ENCODE peak calls at places on chromosomes 13 and 19, in seven cellular contexts. J, N, L, X, H, F and Z are unnamed samples.

GRCh38 chr13:24630851-24631341 is 49.3 kb upstream of the ATP12A start:
- DNase-seq in H (no peak), F (peak), X (no peak), J (no peak), N (no peak), L (peak), Z (no peak)

GRCh38 chr13:44155422-44156293 is 218.0 kb upstream of the SERP2 start:
- DNase-seq in H (peak), J (no peak), N (no peak), L (no peak), F (no peak), X (peak), Z (no peak)

GRCh38 chr19:54325194-54325621 is 12.2 kb upstream of the LILRA5 start:
- DNase-seq in J (no peak), N (no peak), X (no peak), H (no peak), F (no peak), L (peak), Z (no peak)

GRCh38 chr13:39047560-39047959 is 9.3 kb downstream of the NHLRC3 start:
- DNase-seq in H (no peak), L (peak), J (no peak), N (no peak), X (no peak), F (no peak), Z (no peak)

GRCh38 chr19:2274937-2275535 is 6.9 kb downstream of the PEAK3 start:
- DNase-seq in X (peak), L (peak), H (no peak), N (peak), F (no peak), J (no peak), Z (no peak)

GRCh38 chr19:16222806-16223205 is 25.1 kb downstream of the AP1M1 start:
- DNase-seq in X (no peak), H (no peak), L (no peak), F (no peak), N (no peak), J (peak), Z (no peak)

GRCh38 chr19:54253331-54254194 is 3.5 kb downstream of the LILRB5 start:
- DNase-seq in L (no peak), X (no peak), N (no peak), F (no peak), J (no peak), H (no peak), Z (no peak)

GRCh38 chr13:100100115-100100879 is 11.4 kb downstream of the PCCA start:
- DNase-seq in N (no peak), J (peak), L (peak), F (no peak), X (no peak), H (no peak), Z (peak)

GRCh38 chr19:55301459-55302331 is 17.9 kb downstream of the BRSK1 start:
- DNase-seq in H (no peak), N (peak), L (peak), F (peak), J (peak), X (peak), Z (no peak)

GRCh38 chr13:108060111-108060510 is 155.2 kb downstream of the LIG4 start:
- DNase-seq in J (no peak), F (no peak), N (no peak), L (no peak), X (no peak), H (no peak), Z (no peak)

GRCh38 chr19:2478324-2478755 is 2.4 kb downstream of the GADD45B start:
- DNase-seq in H (no peak), L (peak), F (no peak), J (no peak), X (peak), N (no peak), Z (no peak)

GRCh38 chr13:107734891-107735620 is 480.3 kb downstream of the LIG4 start:
- DNase-seq in N (no peak), X (no peak), H (no peak), F (no peak), L (no peak), J (no peak), Z (no peak)

GRCh38 chr19:3606690-3607289 is at the start of gene TBXA2R:
- DNase-seq in H (no peak), X (peak), L (peak), N (peak), F (no peak), J (no peak), Z (no peak)

GRCh38 chr19:38063921-38064320 is 156.9 kb downstream of the SIPA1L3 start:
- DNase-seq in F (no peak), H (no peak), J (no peak), X (no peak), L (no peak), N (peak), Z (no peak)

GRCh38 chr19:3986260-3987041 is 1.2 kb upstream of the EEF2 start:
- DNase-seq in N (no peak), F (peak), L (peak), X (no peak), H (no peak), J (no peak), Z (peak)

GRCh38 chr19:38656171-38656981 is 8.9 kb downstream of the ACTN4 start:
- DNase-seq in H (no peak), X (no peak), F (no peak), N (no peak), L (peak), J (no peak), Z (no peak)

GRCh38 chr19:55508120-55508519 is 19.9 kb downstream of the SSC5D start:
- DNase-seq in J (no peak), X (no peak), H (no peak), L (no peak), N (no peak), F (no peak), Z (no peak)

GRCh38 chr13:113033498-113033897 is 64.5 kb downstream of the MCF2L start:
- DNase-seq in J (no peak), L (no peak), X (no peak), H (no peak), N (peak), F (no peak), Z (no peak)

GRCh38 chr13:97478247-97478646 is 44.3 kb downstream of the RAP2A start:
- DNase-seq in F (no peak), X (no peak), J (no peak), H (no peak), L (no peak), N (no peak), Z (no peak)

GRCh38 chr19:52600639-52601024 is 30.5 kb downstream of the ZNF701 start:
- DNase-seq in J (no peak), L (no peak), X (no peak), N (peak), F (no peak), H (no peak), Z (no peak)

DNA sequence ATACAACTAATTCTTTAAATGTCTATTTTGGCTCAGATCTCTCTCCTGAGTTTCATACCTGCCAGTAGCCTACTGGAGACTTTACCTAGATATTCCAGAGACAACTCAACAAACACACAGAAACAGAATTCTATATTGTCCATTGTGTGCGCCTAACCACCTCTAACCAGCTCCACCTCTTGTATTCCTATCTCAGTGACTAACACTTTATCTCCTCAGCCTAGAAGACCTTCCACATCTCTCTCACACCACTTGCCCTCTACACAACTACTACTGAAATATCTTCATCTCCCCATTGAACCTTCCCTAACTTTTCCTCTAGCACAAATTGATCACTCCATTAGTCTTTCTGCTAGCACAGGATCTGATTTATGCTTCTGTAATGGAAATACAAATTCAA is 6.7 kb downstream of the VWA8 start:
- DNase-seq in X (no peak), N (no peak), L (no peak), J (no peak), H (no peak), F (no peak), Z (no peak)
- H3K4me3 ChIP-seq in X (no peak), N (no peak), L (no peak), J (no peak), H (no peak), F (no peak), Z (no peak)

DNA sequence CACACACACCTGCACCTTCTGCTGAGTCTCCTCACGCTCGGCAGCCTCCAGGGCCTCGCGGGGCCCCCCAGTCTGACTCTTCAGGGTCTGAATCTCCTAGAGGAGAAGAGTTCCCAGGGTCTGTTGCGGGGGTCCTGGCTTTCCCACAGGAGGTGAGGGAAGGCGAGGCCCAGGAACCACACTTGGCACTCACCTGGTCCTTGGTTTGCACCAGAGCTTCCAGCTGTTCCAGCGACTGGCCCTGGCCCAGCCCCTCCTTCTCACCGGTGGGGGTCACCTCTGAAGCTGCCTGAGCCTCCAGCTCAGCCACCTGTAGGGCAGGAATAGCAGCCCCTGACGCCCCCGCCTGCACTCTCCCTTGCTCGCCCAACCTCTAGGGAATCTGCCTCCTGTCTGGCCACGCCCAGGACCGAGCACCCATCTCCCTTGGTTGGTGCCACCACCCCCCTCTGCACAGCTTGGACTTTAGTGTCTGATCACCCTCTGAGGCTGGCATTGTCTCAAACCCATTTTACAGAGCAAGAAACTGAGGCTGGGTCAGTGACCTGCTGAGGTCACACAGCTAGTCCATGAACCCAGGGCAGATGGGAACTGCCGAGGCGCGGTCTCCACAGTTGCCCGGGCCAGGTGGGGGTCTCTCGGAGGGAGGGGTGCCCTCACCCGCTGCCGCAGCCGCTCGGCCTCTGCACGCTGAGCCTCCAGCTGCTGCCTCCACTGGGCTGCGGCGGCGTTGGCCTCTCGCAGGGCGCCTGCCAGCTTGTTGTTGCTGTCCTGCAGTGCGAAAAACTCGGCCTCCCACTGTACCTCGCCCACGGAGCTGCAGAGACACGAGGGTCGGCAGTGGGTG is 9.5 kb downstream of the HOMER3 start:
- DNase-seq in N (no peak), X (no peak), H (no peak), J (no peak), L (no peak), F (no peak), Z (no peak)
- H3K4me3 ChIP-seq in N (no peak), X (no peak), H (no peak), J (no peak), L (no peak), F (no peak), Z (no peak)

GRCh38 chr19:47243364-47243775 is 12.4 kb upstream of the BBC3 start:
- DNase-seq in X (no peak), F (no peak), H (no peak), L (no peak), N (no peak), J (no peak), Z (no peak)
- H3K4me3 ChIP-seq in X (peak), F (peak), H (peak), L (peak), N (no peak), J (peak), Z (peak)

DNA sequence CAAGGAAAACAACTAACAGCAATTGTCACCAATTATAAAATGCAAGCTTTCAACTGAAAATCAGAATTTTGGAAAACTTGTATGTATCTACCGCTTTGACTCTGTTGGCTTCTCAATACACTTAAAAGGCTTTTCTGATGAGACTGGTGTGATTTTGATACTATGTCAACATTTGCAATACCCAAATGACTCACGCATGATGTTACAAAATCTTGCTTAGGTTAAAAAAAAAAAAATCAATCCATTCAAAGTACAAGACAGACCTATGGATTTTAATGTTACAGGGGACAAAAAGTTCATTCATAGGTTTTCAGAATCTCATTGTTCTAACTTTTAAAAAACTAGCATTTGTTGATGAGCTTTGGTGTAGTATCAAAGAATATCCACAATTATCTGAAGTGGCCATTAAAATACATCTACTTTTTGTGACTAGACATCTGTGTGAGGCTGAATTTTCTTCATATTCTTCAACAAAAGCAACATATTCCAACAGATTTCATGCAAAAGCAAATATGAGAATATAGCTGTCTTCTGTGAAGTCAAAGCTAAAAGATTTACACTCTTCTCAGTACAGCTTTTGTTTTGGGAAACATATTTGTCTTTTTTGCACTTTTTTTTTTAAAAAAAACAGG is 10.7 kb downstream of the ELF1 start:
- DNase-seq in L (peak), H (no peak), F (no peak), J (peak), N (no peak), X (no peak), Z (no peak)
- H3K4me3 ChIP-seq in L (peak), H (no peak), F (no peak), J (no peak), N (no peak), X (no peak), Z (no peak)

DNA sequence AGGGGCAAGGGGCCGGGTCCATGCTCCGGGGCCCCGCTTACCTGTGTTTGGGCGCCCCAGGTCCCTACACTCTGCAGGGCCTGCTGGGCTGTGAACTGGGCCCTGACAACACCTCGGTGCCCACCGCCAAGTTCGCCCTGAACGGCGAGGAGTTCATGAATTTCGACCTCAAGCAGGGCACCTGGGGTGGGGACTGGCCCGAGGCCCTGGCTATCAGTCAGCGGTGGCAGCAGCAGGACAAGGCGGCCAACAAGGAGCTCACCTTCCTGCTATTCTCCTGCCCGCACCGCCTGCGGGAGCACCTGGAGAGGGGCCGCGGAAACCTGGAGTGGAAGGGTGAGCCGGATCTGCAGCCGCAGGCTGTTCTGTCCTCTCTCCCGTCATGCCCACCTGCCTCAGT is 1.7 kb downstream of the FCGRT start:
- DNase-seq in H (no peak), L (no peak), J (no peak), N (peak), F (no peak), X (no peak), Z (no peak)
- H3K4me3 ChIP-seq in H (no peak), L (peak), J (no peak), N (peak), F (no peak), X (peak), Z (no peak)

GRCh38 chr19:13058951-13059660 is 43.6 kb downstream of the LYL1 start:
- DNase-seq in X (no peak), J (no peak), F (no peak), N (no peak), H (no peak), L (no peak), Z (no peak)

GRCh38 chr19:13056052-13056660 is 46.5 kb downstream of the LYL1 start:
- DNase-seq in X (peak), N (peak), F (peak), H (no peak), L (peak), J (no peak), Z (no peak)

GRCh38 chr19:13055213-13056051 is 47.2 kb downstream of the LYL1 start:
- DNase-seq in L (peak), X (peak), N (peak), H (peak), J (peak), F (no peak), Z (no peak)

GRCh38 chr19:13057147-13057572 is 45.5 kb downstream of the LYL1 start:
- DNase-seq in L (peak), N (peak), H (no peak), F (no peak), J (no peak), X (no peak), Z (no peak)

DNA sequence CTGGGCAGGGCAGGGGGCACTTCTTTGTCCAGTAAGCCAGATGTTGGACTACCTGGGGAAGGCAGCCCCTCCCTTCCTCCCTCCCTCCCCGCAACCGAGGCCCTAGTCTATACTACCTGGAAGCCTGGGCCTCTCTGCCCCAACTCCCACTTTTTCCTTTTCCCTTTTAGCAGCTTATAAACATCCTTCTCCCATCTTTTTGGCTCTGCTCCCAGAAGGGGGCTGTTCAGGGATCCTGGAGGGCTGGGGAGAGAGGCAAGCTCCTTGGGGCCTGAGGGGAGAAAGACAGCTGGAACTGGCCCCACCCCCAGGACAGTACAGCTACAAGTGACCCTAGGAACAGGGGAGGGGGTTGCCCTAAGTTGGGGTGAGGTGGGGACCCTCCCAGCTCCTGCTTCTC is 44.9 kb downstream of the LYL1 start:
- DNase-seq in N (no peak), J (no peak), X (no peak), L (no peak), H (no peak), F (no peak), Z (no peak)
- H3K4me3 ChIP-seq in N (no peak), J (no peak), X (peak), L (no peak), H (no peak), F (no peak), Z (no peak)

GRCh38 chr13:103351035-103351828 is 285.0 kb upstream of the SLC10A2 start:
- DNase-seq in X (peak), N (no peak), F (no peak), J (no peak), L (peak), H (no peak), Z (peak)
- H3K4me3 ChIP-seq in X (peak), N (no peak), F (no peak), J (no peak), L (no peak), H (no peak), Z (no peak)

GRCh38 chr19:33226550-33227241 is 1.0 kb upstream of the SLC7A10 start:
- DNase-seq in N (peak), F (no peak), J (no peak), H (no peak), X (no peak), L (no peak), Z (no peak)
- H3K4me3 ChIP-seq in N (peak), F (peak), J (no peak), H (no peak), X (peak), L (no peak), Z (no peak)

DNA sequence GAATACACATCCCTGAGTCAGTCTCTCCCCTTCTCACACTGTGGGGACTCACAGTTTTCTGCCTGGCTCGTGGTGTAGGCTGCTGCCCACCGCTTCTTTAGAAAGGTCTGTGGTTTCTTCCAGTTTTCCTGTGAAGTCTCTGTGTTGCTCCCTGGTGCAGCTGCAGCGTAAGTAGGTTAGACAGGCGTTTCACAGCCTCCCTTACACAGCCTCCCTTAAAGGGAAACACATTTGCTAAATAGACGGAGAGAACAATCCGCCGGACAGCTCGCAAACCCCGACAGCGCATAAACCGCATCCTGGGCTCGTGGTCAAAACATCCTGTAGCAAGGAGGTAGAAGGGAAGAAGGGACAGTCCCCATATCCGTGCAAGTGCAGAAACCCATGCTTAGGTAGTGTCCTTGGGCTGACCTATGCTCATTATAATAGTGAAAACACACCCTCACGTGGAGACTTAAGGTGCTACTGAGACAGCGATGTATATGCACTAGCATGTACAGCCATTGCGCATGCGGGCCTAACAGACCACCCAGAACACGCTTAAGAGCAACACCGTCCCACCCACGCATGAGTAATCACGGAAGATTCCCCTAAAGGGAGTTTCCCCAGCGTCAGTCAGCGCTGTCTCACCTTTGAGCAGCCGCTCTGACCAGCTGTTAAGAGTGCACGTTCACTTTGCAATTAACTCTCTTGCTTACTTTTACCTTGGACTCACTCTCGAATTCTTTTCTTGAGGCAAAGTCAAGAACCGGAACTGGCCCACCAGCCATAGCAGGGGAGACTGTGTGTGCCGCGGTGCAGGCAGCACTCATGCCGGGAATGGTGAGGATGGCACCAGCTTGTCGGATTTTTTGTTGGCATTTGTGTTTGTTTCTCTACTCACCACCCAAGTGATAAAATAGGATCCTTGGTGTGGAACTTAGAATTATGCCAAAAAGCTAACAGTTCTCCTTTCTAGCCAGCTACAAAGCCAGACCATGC is 16.6 kb downstream of the SIGLEC8 start:
- DNase-seq in F (peak), N (no peak), H (no peak), X (no peak), J (no peak), L (peak), Z (no peak)
- H3K4me3 ChIP-seq in F (no peak), N (no peak), H (no peak), X (no peak), J (no peak), L (peak), Z (no peak)